ENCODE peak calls at places on chromosome 17, in seven cellular contexts. K is NCI-H1417, S is T-helper 17 cell, U is hippocampal formation, O is PC-9, Z is hepatic stellate cell, W is T-helper 1 cell. H is an unnamed sample.

GRCh38 chr17:6005939-6006338 is 64.2 kb upstream of the WSCD1 start:
- DNase-seq in W (no peak), U (no peak), O (no peak), S (no peak), Z (no peak), K (no peak), H (no peak)

GRCh38 chr17:79850571-79851460 is 11.6 kb upstream of the CBX4 start:
- DNase-seq in O (peak), W (no peak), Z (peak), S (no peak), K (no peak), U (no peak), H (no peak)

GRCh38 chr17:16465861-16466338 is 26.1 kb downstream of the LRRC75A start:
- DNase-seq in O (no peak), S (no peak), W (no peak), U (no peak), Z (no peak), K (no peak), H (no peak)

GRCh38 chr17:31508310-31509094 is 117.0 kb downstream of the RAB11FIP4 start:
- DNase-seq in S (peak), U (no peak), O (no peak), W (no peak), K (no peak), Z (no peak), H (peak)

GRCh38 chr17:31580331-31581021 is 189.0 kb downstream of the RAB11FIP4 start:
- DNase-seq in O (peak), K (no peak), Z (peak), S (no peak), W (no peak), U (no peak), H (no peak)

GRCh38 chr17:4520881-4521600 is 22.4 kb downstream of the SPNS2 start:
- DNase-seq in Z (no peak), W (no peak), K (no peak), U (no peak), S (no peak), O (peak), H (no peak)

GRCh38 chr17:4142107-4142900 is 526 bp downstream of the ZZEF1 start:
- DNase-seq in U (no peak), Z (peak), O (no peak), W (peak), S (no peak), K (no peak), H (peak)

GRCh38 chr17:17044846-17045561 is 2.7 kb downstream of the MPRIP start:
- DNase-seq in S (no peak), K (peak), O (peak), W (no peak), Z (peak), U (no peak), H (no peak)

GRCh38 chr17:48856122-48856821 is 25.4 kb downstream of the CALCOCO2 start:
- DNase-seq in W (no peak), S (no peak), O (no peak), U (no peak), K (no peak), Z (no peak), H (no peak)

GRCh38 chr17:75927286-75927922 is 13.4 kb downstream of the FBF1 start:
- DNase-seq in U (no peak), S (no peak), O (no peak), K (no peak), W (no peak), Z (peak), H (no peak)

GRCh38 chr17:50473901-50474300 is 4.8 kb upstream of the RSAD1 start:
- DNase-seq in O (no peak), U (no peak), Z (no peak), K (no peak), W (no peak), S (no peak), H (no peak)

GRCh38 chr17:71511266-71511995 is 609.4 kb upstream of the SOX9 start:
- DNase-seq in K (no peak), U (no peak), O (no peak), S (no peak), Z (no peak), W (no peak), H (no peak)

GRCh38 chr17:69269174-69269998 is 40.8 kb upstream of the ABCA10 start:
- DNase-seq in Z (no peak), O (peak), W (no peak), U (no peak), K (no peak), S (no peak), H (no peak)

GRCh38 chr17:19372439-19372838 is 5.9 kb upstream of the MAPK7 start:
- DNase-seq in S (no peak), K (no peak), W (no peak), U (no peak), O (no peak), Z (no peak), H (no peak)

GRCh38 chr17:7887038-7887481 is 1.5 kb upstream of the CHD3 start:
- DNase-seq in Z (no peak), O (no peak), K (no peak), S (no peak), U (no peak), W (no peak), H (no peak)

GRCh38 chr17:41418116-41418860 is 6.1 kb downstream of the KRT37 start:
- DNase-seq in S (no peak), W (no peak), U (no peak), K (no peak), Z (no peak), O (peak), H (no peak)

GRCh38 chr17:36856921-36857381 is 80.3 kb upstream of the LHX1 start:
- DNase-seq in Z (no peak), W (no peak), O (no peak), S (no peak), K (peak), U (no peak), H (no peak)

GRCh38 chr17:22310717-22311686 is 618.7 kb downstream of the KCNJ18 start:
- DNase-seq in O (no peak), U (no peak), Z (no peak), K (no peak), W (no peak), S (no peak), H (no peak)

GRCh38 chr17:80265205-80266068 is 4.8 kb downstream of the RNF213 start:
- DNase-seq in S (no peak), U (no peak), O (no peak), W (no peak), Z (no peak), K (no peak), H (peak)

GRCh38 chr17:67649891-67650290 is 67.8 kb upstream of the NOL11 start:
- DNase-seq in W (no peak), S (no peak), Z (no peak), K (no peak), O (no peak), U (no peak), H (no peak)

GRCh38 chr17:39722104-39722503 is 8.2 kb downstream of the MIEN1 start:
- DNase-seq in Z (no peak), U (no peak), W (no peak), K (no peak), S (no peak), O (no peak), H (no peak)